ENCODE peak calls at places on chromosomes 5 and 9, in ten cellular contexts. I is HTR-8/SVneo, N is foreskin fibroblast, U is left ventricle myocardium inferior, O is NB4, V is hypothalamus, E is Caki2, F is iPS-NIHi11, B is upper lobe of right lung, Y is substantia nigra. W is an unnamed sample.

GRCh38 chr9:744790-745456 is 96.6 kb upstream of the DMRT1 start:
- DNase-seq in N (no peak), V (no peak), I (no peak), B (no peak), Y (no peak), E (no peak), F (no peak), O (peak; percentile 31), U (peak; percentile 87), W (no peak)

GRCh38 chr5:124949862-124950261 is 203.4 kb upstream of the ZNF608 start:
- DNase-seq in B (no peak), Y (no peak), O (no peak), U (no peak), F (no peak), I (no peak), E (no peak), N (no peak), V (no peak), W (no peak)

GRCh38 chr5:66796306-66797292 is 200.4 kb downstream of the MAST4 start:
- DNase-seq in O (no peak), U (no peak), E (no peak), B (no peak), V (no peak), Y (no peak), I (no peak), N (peak; percentile 29), F (no peak), W (no peak)

GRCh38 chr9:120711841-120712538 is 2.3 kb downstream of the MEGF9 start:
- DNase-seq in N (no peak), U (no peak), V (no peak), I (no peak), E (peak; percentile 56), B (no peak), O (no peak), F (no peak), Y (no peak), W (no peak)

GRCh38 chr9:90680534-90680933 is 37.9 kb upstream of the DIRAS2 start:
- DNase-seq in Y (no peak), V (no peak), I (no peak), B (no peak), O (no peak), F (no peak), N (no peak), U (no peak), E (no peak), W (no peak)

GRCh38 chr9:38026021-38026809 is 42.8 kb downstream of the SHB start:
- DNase-seq in U (no peak), V (no peak), O (peak; percentile 72), E (peak; percentile 73), N (peak; percentile 97), Y (no peak), F (no peak), I (peak; percentile 56), B (no peak), W (no peak)

GRCh38 chr5:433836-434235 is 9.1 kb upstream of the EXOC3 start:
- DNase-seq in V (no peak), Y (no peak), I (no peak), O (no peak), B (no peak), N (no peak), U (no peak), F (no peak), E (no peak), W (peak; percentile 65)

GRCh38 chr5:170971-171800 is 20.1 kb upstream of the LRRC14B start:
- DNase-seq in E (no peak), B (peak; percentile 61), N (no peak), U (no peak), V (no peak), F (no peak), Y (no peak), O (no peak), I (no peak), W (peak; percentile 73)

GRCh38 chr5:141494761-141495455 is 6.0 kb downstream of the PCDHGC5 start:
- DNase-seq in B (no peak), Y (no peak), N (no peak), I (no peak), F (peak; percentile 53), E (no peak), U (no peak), O (no peak), V (no peak), W (no peak)

GRCh38 chr5:4233671-4234070 is 638.0 kb downstream of the IRX1 start:
- DNase-seq in V (no peak), B (no peak), U (no peak), O (no peak), N (no peak), I (no peak), F (no peak), Y (no peak), E (no peak), W (no peak)

GRCh38 chr5:32531885-32532520 is 53.4 kb upstream of the SUB1 start:
- DNase-seq in I (peak; percentile 57), F (peak; percentile 31), N (peak; percentile 75), B (no peak), V (no peak), E (peak; percentile 80), Y (no peak), O (no peak), U (no peak), W (no peak)

GRCh38 chr5:56671571-56671970 is 143.8 kb upstream of the MAP3K1 start:
- DNase-seq in U (no peak), I (no peak), O (peak; percentile 84), Y (no peak), F (peak; percentile 38), N (no peak), V (no peak), E (no peak), B (no peak), W (no peak)

GRCh38 chr5:40559306-40559705 is 120.4 kb upstream of the PTGER4 start:
- DNase-seq in Y (no peak), U (no peak), E (no peak), N (peak; percentile 25), I (no peak), B (no peak), V (no peak), F (no peak), O (no peak), W (no peak)

GRCh38 chr9:106893088-106893487 is 30.1 kb downstream of the ZNF462 start:
- DNase-seq in Y (no peak), F (no peak), V (no peak), O (peak; percentile 22), E (peak; percentile 75), B (no peak), N (peak; percentile 80), I (peak; percentile 42), U (no peak), W (no peak)

GRCh38 chr5:107467137-107467932 is 203.4 kb downstream of the EFNA5 start:
- DNase-seq in E (no peak), B (no peak), F (no peak), Y (no peak), I (no peak), N (no peak), U (no peak), V (no peak), O (no peak), W (no peak)

GRCh38 chr5:172144291-172144815 is 43.7 kb downstream of the STK10 start:
- DNase-seq in O (no peak), V (no peak), Y (no peak), N (peak; percentile 51), E (no peak), I (no peak), B (no peak), F (no peak), U (peak; percentile 62), W (no peak)

GRCh38 chr9:113963017-113963620 is 87.0 kb downstream of the ZNF618 start:
- DNase-seq in Y (peak; percentile 49), U (no peak), F (peak; percentile 79), V (no peak), B (no peak), N (peak; percentile 76), O (peak; percentile 70), I (peak; percentile 24), E (no peak), W (no peak)

GRCh38 chr5:78640622-78641021 is 8.0 kb downstream of the LHFPL2 start:
- DNase-seq in F (no peak), V (no peak), B (no peak), Y (no peak), E (peak; percentile 72), N (peak; percentile 39), I (no peak), O (no peak), U (no peak), W (no peak)

GRCh38 chr5:104400941-104401340 is 838.4 kb upstream of the NUDT12 start:
- DNase-seq in V (no peak), O (no peak), I (no peak), B (no peak), Y (no peak), U (no peak), E (no peak), F (no peak), N (no peak), W (no peak)